ENCODE peak calls at places on chromosomes 11 and 22, in four cellular contexts. One of them, this sample, is unnamed.

GRCh38 chr11:9004310-9004945 is 627 bp upstream of the NRIP3 start:
- DNase-seq in HepG2: no peak
- DNase-seq in K562: no peak
- DNase-seq in GM12878: no peak
- DNase-seq in this sample: no peak

GRCh38 chr11:42840176-42840829 is 471.5 kb upstream of the API5 start:
- DNase-seq in HepG2: peak
- DNase-seq in K562: no peak
- DNase-seq in GM12878: peak
- DNase-seq in this sample: no peak

GRCh38 chr11:85628771-85629341 is 463 bp downstream of the TMEM126B start:
- DNase-seq in HepG2: peak
- DNase-seq in K562: no peak
- DNase-seq in GM12878: no peak
- DNase-seq in this sample: no peak

GRCh38 chr22:36762687-36763260 is 13.1 kb downstream of the IFT27 start:
- DNase-seq in HepG2: no peak
- DNase-seq in K562: no peak
- DNase-seq in GM12878: no peak
- DNase-seq in this sample: no peak

GRCh38 chr11:37449146-37449545 is 851.1 kb upstream of the RAG2 start:
- DNase-seq in HepG2: no peak
- DNase-seq in K562: no peak
- DNase-seq in GM12878: no peak
- DNase-seq in this sample: no peak

GRCh38 chr11:117560786-117561530 is 233.3 kb downstream of the CEP164 start:
- DNase-seq in HepG2: no peak
- DNase-seq in K562: no peak
- DNase-seq in GM12878: no peak
- DNase-seq in this sample: no peak

GRCh38 chr11:59437770-59438169 is 1.5 kb downstream of the OR5A1 start:
- DNase-seq in HepG2: no peak
- DNase-seq in K562: no peak
- DNase-seq in GM12878: no peak
- DNase-seq in this sample: no peak

GRCh38 chr11:13335319-13335718 is 57.7 kb downstream of the BMAL1 start:
- DNase-seq in HepG2: peak
- DNase-seq in K562: peak
- DNase-seq in GM12878: no peak
- DNase-seq in this sample: peak

GRCh38 chr11:32884023-32884422 is 8.6 kb upstream of the QSER1 start:
- DNase-seq in HepG2: no peak
- DNase-seq in K562: no peak
- DNase-seq in GM12878: no peak
- DNase-seq in this sample: no peak

GRCh38 chr11:316031-316701 is 2.3 kb downstream of the IFITM1 start:
- DNase-seq in HepG2: no peak
- DNase-seq in K562: peak
- DNase-seq in GM12878: no peak
- DNase-seq in this sample: no peak

GRCh38 chr11:124829986-124830385 is 29.8 kb upstream of the MSANTD2 start:
- DNase-seq in HepG2: no peak
- DNase-seq in K562: no peak
- DNase-seq in GM12878: no peak
- DNase-seq in this sample: no peak

GRCh38 chr22:45996241-45997076 is 19.5 kb upstream of the WNT7B start:
- DNase-seq in HepG2: no peak
- DNase-seq in K562: no peak
- DNase-seq in GM12878: no peak
- DNase-seq in this sample: no peak

GRCh38 chr22:36081023-36081431 is 52.4 kb upstream of the RBFOX2 start:
- DNase-seq in HepG2: no peak
- DNase-seq in K562: peak
- DNase-seq in GM12878: no peak
- DNase-seq in this sample: no peak

GRCh38 chr22:44351685-44352377 is 39.1 kb upstream of the SHISAL1 start:
- DNase-seq in HepG2: no peak
- DNase-seq in K562: no peak
- DNase-seq in GM12878: no peak
- DNase-seq in this sample: no peak

GRCh38 chr11:129861702-129862107 is 33.7 kb downstream of the NFRKB start:
- DNase-seq in HepG2: peak
- DNase-seq in K562: no peak
- DNase-seq in GM12878: no peak
- DNase-seq in this sample: peak

GRCh38 chr11:28702450-28702790 is 594.2 kb downstream of the METTL15 start:
- DNase-seq in HepG2: no peak
- DNase-seq in K562: no peak
- DNase-seq in GM12878: no peak
- DNase-seq in this sample: no peak

GRCh38 chr11:116777056-116777455 is 4.3 kb upstream of the BUD13 start:
- DNase-seq in HepG2: no peak
- DNase-seq in K562: peak
- DNase-seq in GM12878: no peak
- DNase-seq in this sample: no peak

GRCh38 chr11:61477734-61478148 is 30.8 kb upstream of the LRRC10B start:
- DNase-seq in HepG2: no peak
- DNase-seq in K562: peak
- DNase-seq in GM12878: no peak
- DNase-seq in this sample: peak

GRCh38 chr11:117618273-117618672 is 178.7 kb downstream of the DSCAML1 start:
- DNase-seq in HepG2: no peak
- DNase-seq in K562: no peak
- DNase-seq in GM12878: no peak
- DNase-seq in this sample: no peak

GRCh38 chr22:48650323-48651035 is 1177.2 kb downstream of the BRD1 start:
- DNase-seq in HepG2: no peak
- DNase-seq in K562: no peak
- DNase-seq in GM12878: no peak
- DNase-seq in this sample: no peak

GRCh38 chr11:66293352-66293751 is 1.7 kb downstream of the TMEM151A start:
- DNase-seq in HepG2: no peak
- DNase-seq in K562: no peak
- DNase-seq in GM12878: no peak
- DNase-seq in this sample: no peak

GRCh38 chr11:66291303-66291705 is 390 bp upstream of the TMEM151A start:
- DNase-seq in HepG2: no peak
- DNase-seq in K562: no peak
- DNase-seq in GM12878: no peak
- DNase-seq in this sample: no peak

GRCh38 chr11:66292543-66293332 is 1.0 kb downstream of the TMEM151A start:
- DNase-seq in HepG2: no peak
- DNase-seq in K562: no peak
- DNase-seq in GM12878: no peak
- DNase-seq in this sample: no peak

GRCh38 chr11:66290332-66290629 is 1.3 kb upstream of the YIF1A start:
- DNase-seq in HepG2: no peak
- DNase-seq in K562: no peak
- DNase-seq in GM12878: no peak
- DNase-seq in this sample: no peak

DNA sequence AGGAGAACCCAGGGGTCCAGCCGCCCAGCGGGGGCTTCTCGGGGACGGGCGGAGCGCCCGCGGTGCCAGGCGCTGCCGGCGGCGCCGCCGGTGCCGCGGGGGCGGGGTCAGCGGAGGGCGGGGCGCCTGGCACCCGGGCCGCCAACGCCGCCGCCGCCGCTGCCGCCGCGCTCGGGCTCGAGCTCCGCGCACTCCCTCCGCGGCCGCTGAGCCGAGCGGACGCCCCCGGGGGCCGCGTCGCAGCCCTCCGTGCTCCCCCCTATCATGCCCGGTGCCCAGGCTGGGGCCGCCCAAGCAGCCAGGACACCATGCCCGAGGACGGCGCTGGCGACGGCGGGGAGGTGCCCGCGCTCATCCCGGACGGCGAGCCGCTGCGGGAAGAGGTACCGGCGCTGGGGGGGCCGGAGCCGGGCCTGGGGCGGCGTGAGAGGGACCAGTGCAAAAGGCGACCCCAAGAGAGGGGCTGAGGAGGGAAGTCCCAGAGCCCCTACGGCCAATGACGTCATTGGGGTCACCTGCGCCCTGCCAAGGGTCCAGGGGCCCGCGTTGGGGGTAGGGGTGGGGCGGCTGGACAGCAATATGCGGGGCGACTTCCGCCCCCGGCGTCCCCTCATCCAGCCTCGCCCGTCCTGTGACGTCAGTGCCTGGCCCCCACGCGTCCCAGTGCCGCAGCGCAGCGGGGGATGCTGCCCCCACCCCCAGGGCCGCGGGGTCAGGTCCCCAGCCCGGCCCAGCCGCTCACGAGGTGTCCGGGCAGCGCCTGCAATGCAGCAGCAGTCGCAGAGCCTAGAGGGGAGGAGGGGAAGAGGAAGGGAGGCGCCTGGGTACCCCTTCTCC is at the start of gene TMEM151A:
- DNase-seq in HepG2: no peak
- DNase-seq in K562: no peak
- DNase-seq in GM12878: no peak
- DNase-seq in this sample: no peak
- TF ChIP-seq SP1 in HepG2: no peak
- TF ChIP-seq SP1 in K562: no peak
- TF ChIP-seq SP1 in GM12878: no peak
- TF ChIP-seq SP1 in this sample: no peak

DNA sequence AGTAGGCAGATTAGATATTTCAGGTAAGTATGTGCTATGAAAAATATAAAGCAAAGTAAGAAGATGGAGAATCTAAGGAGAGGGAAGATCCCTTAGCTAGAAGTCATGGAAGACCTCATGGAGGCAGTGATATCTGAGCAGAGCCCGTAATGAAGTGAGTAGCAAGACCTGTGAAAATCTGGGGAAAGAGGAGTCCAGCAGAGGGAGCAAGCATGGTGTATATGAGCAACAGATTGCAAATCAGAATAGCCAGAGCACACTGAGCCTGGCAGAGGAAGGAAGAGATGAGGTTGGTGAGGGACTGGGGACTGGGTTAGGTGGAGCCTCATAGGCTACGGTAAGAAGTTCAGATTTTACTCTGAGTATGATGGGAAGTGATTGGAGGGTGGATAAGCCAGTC is 9.4 kb downstream of the LHFPL7 start:
- DNase-seq in HepG2: peak
- DNase-seq in K562: no peak
- DNase-seq in GM12878: no peak
- DNase-seq in this sample: peak
- TF ChIP-seq TARDBP in HepG2: no peak
- TF ChIP-seq TARDBP in K562: no peak
- TF ChIP-seq TARDBP in GM12878: no peak
- TF ChIP-seq TARDBP in this sample: no peak

DNA sequence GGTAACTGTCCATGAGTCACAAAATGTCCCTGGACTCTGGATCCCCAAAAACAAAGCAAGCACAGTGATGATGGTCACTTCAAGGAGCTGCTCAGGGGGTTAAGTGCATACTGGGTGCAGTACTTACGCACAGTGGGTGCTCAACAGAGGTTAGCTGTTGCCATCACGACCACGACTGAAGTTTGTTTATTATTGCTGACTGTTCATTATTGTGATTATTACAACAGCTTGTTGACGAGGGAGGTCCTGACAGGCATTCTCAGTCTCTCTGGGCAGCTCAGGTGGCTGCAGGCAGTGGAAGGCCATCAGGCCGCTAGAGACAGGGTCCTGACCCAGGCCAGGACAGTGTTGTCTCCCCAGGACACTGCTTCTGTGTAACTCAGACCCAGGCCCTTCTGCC is 418.8 kb downstream of the SHANK2 start:
- DNase-seq in HepG2: no peak
- DNase-seq in K562: no peak
- DNase-seq in GM12878: no peak
- DNase-seq in this sample: no peak
- TF ChIP-seq BHLHE40 in HepG2: no peak
- TF ChIP-seq BHLHE40 in K562: no peak
- TF ChIP-seq BHLHE40 in GM12878: no peak
- TF ChIP-seq BHLHE40 in this sample: no peak

DNA sequence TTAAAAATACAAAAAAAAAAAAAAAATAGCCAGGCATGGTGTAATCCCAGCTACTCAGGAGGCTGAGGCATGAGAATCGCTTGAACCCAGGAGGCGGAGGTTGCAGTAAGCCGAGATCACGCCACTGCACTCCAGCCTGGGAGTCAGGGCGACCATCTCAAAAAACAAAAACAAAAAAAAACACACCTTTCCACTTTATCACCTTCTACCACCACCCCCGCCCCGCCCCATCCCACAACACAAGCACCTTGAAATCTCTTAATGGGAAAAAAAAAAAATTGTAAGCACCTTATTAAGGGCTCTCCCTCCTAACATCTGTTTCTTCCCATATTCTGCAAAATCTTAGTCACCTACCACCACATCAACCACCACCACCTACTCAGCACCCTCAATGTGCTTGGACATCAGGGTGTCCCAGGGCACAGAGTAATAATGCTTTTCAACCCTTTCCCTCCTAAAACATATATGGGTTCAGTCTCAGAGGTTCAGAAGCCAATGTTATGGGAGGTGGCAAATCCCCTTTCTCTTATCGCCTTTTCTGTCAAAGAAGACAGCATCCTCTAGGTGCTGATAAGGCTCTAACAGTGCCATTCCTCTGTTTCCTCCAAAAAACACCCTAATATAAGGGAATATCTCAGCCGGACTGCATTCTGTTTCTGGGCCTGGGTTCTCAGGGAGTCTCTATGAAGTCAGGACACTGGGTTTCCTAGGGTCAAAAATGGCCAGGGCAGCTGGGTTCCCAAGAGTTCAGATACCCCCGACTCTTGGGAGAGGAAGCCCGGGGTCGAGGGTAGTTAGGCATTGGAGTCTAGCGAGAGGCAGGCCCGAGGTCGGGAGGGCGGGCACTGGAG is 721 bp downstream of the INTS5 start:
- DNase-seq in HepG2: no peak
- DNase-seq in K562: peak
- DNase-seq in GM12878: no peak
- DNase-seq in this sample: no peak
- TF ChIP-seq SP1 in HepG2: no peak
- TF ChIP-seq SP1 in K562: no peak
- TF ChIP-seq SP1 in GM12878: no peak
- TF ChIP-seq SP1 in this sample: no peak

This sample was measured in HEK293T.